ENCODE peak calls at places on chromosomes 16 and 17, in ten cellular contexts. S is heart right ventricle; T is activated CD4-positive, alpha-beta T cell treated with anti-CD3 and anti-CD28 coated beads, Interleukin-2, amount 10 ng/mL, durations not matched to agents 7 days and 5 days; I is GM04504; A is NCI-H774; Y is T-helper 2 cell; H is GM23338; V is NCI-H1417 treated with DMSO at 0.1 percent for 48 hours; K is colonic mucosa; J is effector CD8-positive, alpha-beta T cell. R is an unnamed sample.

GRCh38 chr16:11572301-11572995 is 14.3 kb downstream of the LITAF start:
- DNase-seq in S (no peak), T (peak), I (no peak), A (no peak), Y (no peak), H (peak), V (no peak), K (no peak), J (peak), R (no peak)

GRCh38 chr17:13425390-13425789 is 176.3 kb downstream of the HS3ST3A1 start:
- DNase-seq in S (no peak), T (no peak), I (no peak), A (no peak), Y (no peak), H (no peak), V (no peak), K (no peak), J (no peak), R (no peak)

GRCh38 chr16:28616636-28617035 is 6.8 kb upstream of the SULT1A1 start:
- DNase-seq in S (no peak), T (no peak), I (no peak), A (no peak), Y (no peak), H (no peak), V (no peak), K (no peak), J (no peak), R (no peak)

GRCh38 chr17:40307691-40308289 is 1.2 kb upstream of the RARA start:
- DNase-seq in S (no peak), T (no peak), I (no peak), A (no peak), Y (no peak), H (no peak), V (no peak), K (peak), J (no peak), R (no peak)

GRCh38 chr17:74296548-74296936 is 22.5 kb downstream of the DNAI2 start:
- DNase-seq in S (peak), T (peak), I (peak), A (peak), Y (no peak), H (peak), V (no peak), K (peak), J (no peak), R (peak)

GRCh38 chr16:57313509-57313908 is 29.0 kb upstream of the PLLP start:
- DNase-seq in S (no peak), T (no peak), I (no peak), A (no peak), Y (no peak), H (no peak), V (no peak), K (no peak), J (no peak), R (no peak)

GRCh38 chr17:40301315-40301714 is 7.7 kb upstream of the RARA start:
- DNase-seq in S (no peak), T (no peak), I (no peak), A (no peak), Y (no peak), H (peak), V (no peak), K (no peak), J (no peak), R (peak)

GRCh38 chr16:14669776-14670175 is 24.3 kb downstream of the PLA2G10 start:
- DNase-seq in S (no peak), T (no peak), I (no peak), A (no peak), Y (no peak), H (peak), V (no peak), K (peak), J (no peak), R (no peak)

GRCh38 chr17:1552911-1553310 is 9.7 kb downstream of the PITPNA start:
- DNase-seq in S (no peak), T (no peak), I (no peak), A (no peak), Y (no peak), H (no peak), V (no peak), K (no peak), J (no peak), R (no peak)

GRCh38 chr17:81980122-81980521 is 2.7 kb downstream of the ASPSCR1 start:
- DNase-seq in S (no peak), T (no peak), I (no peak), A (no peak), Y (no peak), H (no peak), V (no peak), K (no peak), J (no peak), R (no peak)

GRCh38 chr16:85136705-85137322 is 24.5 kb upstream of the CIBAR2 start:
- DNase-seq in S (peak), T (no peak), I (no peak), A (no peak), Y (no peak), H (peak), V (no peak), K (peak), J (no peak), R (peak)

GRCh38 chr16:57419506-57419905 is 14.9 kb downstream of the CCL17 start:
- DNase-seq in S (no peak), T (no peak), I (no peak), A (no peak), Y (no peak), H (peak), V (no peak), K (no peak), J (no peak), R (no peak)

GRCh38 chr17:41211845-41212466 is 14.5 kb upstream of the KRTAP9-2 start:
- DNase-seq in S (no peak), T (no peak), I (peak), A (peak), Y (no peak), H (no peak), V (no peak), K (no peak), J (no peak), R (no peak)

GRCh38 chr17:72135546-72136325 is 14.9 kb downstream of the SOX9 start:
- DNase-seq in S (no peak), T (no peak), I (no peak), A (no peak), Y (no peak), H (no peak), V (no peak), K (no peak), J (no peak), R (no peak)

GRCh38 chr16:2597560-2597902 is 59.7 kb downstream of the PDPK1 start:
- DNase-seq in S (no peak), T (peak), I (no peak), A (no peak), Y (no peak), H (no peak), V (no peak), K (no peak), J (no peak), R (no peak)

GRCh38 chr16:89668790-89669158 is 11.1 kb downstream of the SPATA33 start:
- DNase-seq in S (no peak), T (no peak), I (no peak), A (no peak), Y (no peak), H (no peak), V (no peak), K (no peak), J (no peak), R (no peak)

GRCh38 chr16:29662729-29663019 is 373 bp upstream of the SPN start:
- DNase-seq in S (no peak), T (peak), I (no peak), A (no peak), Y (no peak), H (no peak), V (no peak), K (no peak), J (peak), R (no peak)

GRCh38 chr16:10624527-10624926 is 44.1 kb upstream of the EMP2 start:
- DNase-seq in S (no peak), T (no peak), I (no peak), A (no peak), Y (no peak), H (no peak), V (no peak), K (no peak), J (no peak), R (no peak)

GRCh38 chr16:57009641-57010170 is 20.3 kb downstream of the NLRC5 start:
- DNase-seq in S (no peak), T (no peak), I (no peak), A (no peak), Y (no peak), H (no peak), V (no peak), K (no peak), J (no peak), R (no peak)

GRCh38 chr17:54455251-54455868 is 445.3 kb upstream of the TOM1L1 start:
- DNase-seq in S (no peak), T (no peak), I (no peak), A (no peak), Y (no peak), H (peak), V (no peak), K (no peak), J (no peak), R (no peak)

GRCh38 chr17:70848785-70849184 is 679.5 kb downstream of the KCNJ2 start:
- DNase-seq in S (no peak), T (no peak), I (no peak), A (no peak), Y (no peak), H (no peak), V (no peak), K (no peak), J (no peak), R (no peak)

GRCh38 chr17:42311240-42312034 is 23.1 kb downstream of the STAT5A start:
- DNase-seq in S (peak), T (no peak), I (peak), A (no peak), Y (no peak), H (peak), V (no peak), K (peak), J (no peak), R (peak)

GRCh38 chr17:3004150-3004801 is 59.1 kb downstream of the OR1D5 start:
- DNase-seq in S (peak), T (no peak), I (peak), A (peak), Y (no peak), H (no peak), V (peak), K (peak), J (peak), R (peak)

GRCh38 chr16:65782537-65783290 is 583.8 kb upstream of the CDH5 start:
- DNase-seq in S (no peak), T (no peak), I (peak), A (no peak), Y (no peak), H (no peak), V (no peak), K (no peak), J (no peak), R (no peak)

R was measured in Right ventricle myocardium inferior.